ENCODE peak calls at places on chromosomes 12 and 14, in nine cellular contexts. One of them, this sample, is unnamed.

GRCh38 chr14:70655110-70655826 is 13.6 kb downstream of the TTC9 start:
- DNase-seq in GM06990: peak
- DNase-seq in testis: no peak
- DNase-seq in A549: no peak
- DNase-seq in caudate nucleus: no peak
- DNase-seq in fibroblast of gingiva: no peak
- DNase-seq in stimulated activated CD4-positive, alpha-beta T cell treated with anti-CD3 and anti-CD28 coated beads, Interleukin-4, amount 100 ng/mL, for 4 hours: peak
- DNase-seq in mesothelial cell of epicardium: no peak
- DNase-seq in nephron progenitor cell: no peak
- DNase-seq in this sample: no peak

GRCh38 chr14:23008836-23009235 is 1.1 kb downstream of the C14orf93 start:
- DNase-seq in A549: no peak
- DNase-seq in GM06990: no peak
- DNase-seq in caudate nucleus: no peak
- DNase-seq in stimulated activated CD4-positive, alpha-beta T cell treated with anti-CD3 and anti-CD28 coated beads, Interleukin-4, amount 100 ng/mL, for 4 hours: no peak
- DNase-seq in testis: no peak
- DNase-seq in fibroblast of gingiva: no peak
- DNase-seq in nephron progenitor cell: no peak
- DNase-seq in mesothelial cell of epicardium: no peak
- DNase-seq in this sample: no peak

GRCh38 chr12:104522985-104523719 is 66.4 kb downstream of the CHST11 start:
- DNase-seq in testis: no peak
- DNase-seq in A549: no peak
- DNase-seq in caudate nucleus: no peak
- DNase-seq in nephron progenitor cell: no peak
- DNase-seq in fibroblast of gingiva: peak
- DNase-seq in stimulated activated CD4-positive, alpha-beta T cell treated with anti-CD3 and anti-CD28 coated beads, Interleukin-4, amount 100 ng/mL, for 4 hours: no peak
- DNase-seq in GM06990: no peak
- DNase-seq in mesothelial cell of epicardium: no peak
- DNase-seq in this sample: no peak

GRCh38 chr12:54393743-54394142 is 9.2 kb upstream of the ZNF385A start:
- DNase-seq in nephron progenitor cell: no peak
- DNase-seq in stimulated activated CD4-positive, alpha-beta T cell treated with anti-CD3 and anti-CD28 coated beads, Interleukin-4, amount 100 ng/mL, for 4 hours: no peak
- DNase-seq in testis: no peak
- DNase-seq in A549: no peak
- DNase-seq in GM06990: no peak
- DNase-seq in caudate nucleus: no peak
- DNase-seq in fibroblast of gingiva: no peak
- DNase-seq in mesothelial cell of epicardium: no peak
- DNase-seq in this sample: no peak

GRCh38 chr14:103896578-103896977 is 31.7 kb upstream of the TDRD9 start:
- DNase-seq in stimulated activated CD4-positive, alpha-beta T cell treated with anti-CD3 and anti-CD28 coated beads, Interleukin-4, amount 100 ng/mL, for 4 hours: no peak
- DNase-seq in GM06990: no peak
- DNase-seq in mesothelial cell of epicardium: no peak
- DNase-seq in caudate nucleus: no peak
- DNase-seq in testis: no peak
- DNase-seq in nephron progenitor cell: no peak
- DNase-seq in A549: no peak
- DNase-seq in fibroblast of gingiva: no peak
- DNase-seq in this sample: no peak

GRCh38 chr14:104927432-104927816 is 2.7 kb downstream of the PLD4 start:
- DNase-seq in GM06990: no peak
- DNase-seq in mesothelial cell of epicardium: no peak
- DNase-seq in A549: no peak
- DNase-seq in stimulated activated CD4-positive, alpha-beta T cell treated with anti-CD3 and anti-CD28 coated beads, Interleukin-4, amount 100 ng/mL, for 4 hours: no peak
- DNase-seq in fibroblast of gingiva: no peak
- DNase-seq in testis: no peak
- DNase-seq in nephron progenitor cell: no peak
- DNase-seq in caudate nucleus: no peak
- DNase-seq in this sample: no peak

GRCh38 chr12:57261385-57261784 is 10.4 kb upstream of the STAC3 start:
- DNase-seq in testis: no peak
- DNase-seq in mesothelial cell of epicardium: no peak
- DNase-seq in fibroblast of gingiva: no peak
- DNase-seq in A549: no peak
- DNase-seq in nephron progenitor cell: no peak
- DNase-seq in stimulated activated CD4-positive, alpha-beta T cell treated with anti-CD3 and anti-CD28 coated beads, Interleukin-4, amount 100 ng/mL, for 4 hours: no peak
- DNase-seq in caudate nucleus: no peak
- DNase-seq in GM06990: no peak
- DNase-seq in this sample: no peak

GRCh38 chr12:118061876-118062791 is 1.2 kb upstream of the WSB2 start:
- DNase-seq in A549: peak
- DNase-seq in nephron progenitor cell: peak
- DNase-seq in GM06990: peak
- DNase-seq in mesothelial cell of epicardium: peak
- DNase-seq in caudate nucleus: peak
- DNase-seq in stimulated activated CD4-positive, alpha-beta T cell treated with anti-CD3 and anti-CD28 coated beads, Interleukin-4, amount 100 ng/mL, for 4 hours: peak
- DNase-seq in fibroblast of gingiva: peak
- DNase-seq in testis: peak
- DNase-seq in this sample: peak

GRCh38 chr12:81610955-81611889 is 147.9 kb downstream of the PPFIA2 start:
- DNase-seq in caudate nucleus: no peak
- DNase-seq in testis: no peak
- DNase-seq in A549: peak
- DNase-seq in mesothelial cell of epicardium: no peak
- DNase-seq in GM06990: no peak
- DNase-seq in stimulated activated CD4-positive, alpha-beta T cell treated with anti-CD3 and anti-CD28 coated beads, Interleukin-4, amount 100 ng/mL, for 4 hours: no peak
- DNase-seq in nephron progenitor cell: no peak
- DNase-seq in fibroblast of gingiva: no peak
- DNase-seq in this sample: peak

GRCh38 chr12:122043476-122043875 is 21.8 kb downstream of the BCL7A start:
- DNase-seq in caudate nucleus: no peak
- DNase-seq in testis: no peak
- DNase-seq in nephron progenitor cell: no peak
- DNase-seq in mesothelial cell of epicardium: no peak
- DNase-seq in GM06990: no peak
- DNase-seq in fibroblast of gingiva: no peak
- DNase-seq in stimulated activated CD4-positive, alpha-beta T cell treated with anti-CD3 and anti-CD28 coated beads, Interleukin-4, amount 100 ng/mL, for 4 hours: no peak
- DNase-seq in A549: no peak
- DNase-seq in this sample: no peak

GRCh38 chr12:32983968-32984367 is 87.4 kb upstream of the PKP2 start:
- DNase-seq in stimulated activated CD4-positive, alpha-beta T cell treated with anti-CD3 and anti-CD28 coated beads, Interleukin-4, amount 100 ng/mL, for 4 hours: no peak
- DNase-seq in fibroblast of gingiva: no peak
- DNase-seq in A549: no peak
- DNase-seq in GM06990: no peak
- DNase-seq in nephron progenitor cell: no peak
- DNase-seq in caudate nucleus: no peak
- DNase-seq in mesothelial cell of epicardium: no peak
- DNase-seq in testis: peak
- DNase-seq in this sample: no peak

GRCh38 chr14:67359319-67359774 is 257 bp downstream of the ATP6V1D start:
- DNase-seq in stimulated activated CD4-positive, alpha-beta T cell treated with anti-CD3 and anti-CD28 coated beads, Interleukin-4, amount 100 ng/mL, for 4 hours: no peak
- DNase-seq in GM06990: peak
- DNase-seq in caudate nucleus: no peak
- DNase-seq in A549: peak
- DNase-seq in fibroblast of gingiva: peak
- DNase-seq in testis: no peak
- DNase-seq in mesothelial cell of epicardium: no peak
- DNase-seq in nephron progenitor cell: peak
- DNase-seq in this sample: peak

GRCh38 chr14:102530828-102531478 is 21.4 kb upstream of the ANKRD9 start:
- DNase-seq in caudate nucleus: no peak
- DNase-seq in GM06990: no peak
- DNase-seq in mesothelial cell of epicardium: no peak
- DNase-seq in A549: no peak
- DNase-seq in testis: no peak
- DNase-seq in nephron progenitor cell: no peak
- DNase-seq in stimulated activated CD4-positive, alpha-beta T cell treated with anti-CD3 and anti-CD28 coated beads, Interleukin-4, amount 100 ng/mL, for 4 hours: no peak
- DNase-seq in fibroblast of gingiva: no peak
- DNase-seq in this sample: no peak

GRCh38 chr12:14959916-14960315 is 1.5 kb downstream of the ARHGDIB start:
- DNase-seq in A549: no peak
- DNase-seq in caudate nucleus: no peak
- DNase-seq in testis: no peak
- DNase-seq in stimulated activated CD4-positive, alpha-beta T cell treated with anti-CD3 and anti-CD28 coated beads, Interleukin-4, amount 100 ng/mL, for 4 hours: no peak
- DNase-seq in mesothelial cell of epicardium: no peak
- DNase-seq in fibroblast of gingiva: no peak
- DNase-seq in GM06990: no peak
- DNase-seq in nephron progenitor cell: no peak
- DNase-seq in this sample: no peak

GRCh38 chr12:20368653-20369163 is 371 bp downstream of the PDE3A start:
- DNase-seq in mesothelial cell of epicardium: peak
- DNase-seq in A549: peak
- DNase-seq in testis: peak
- DNase-seq in stimulated activated CD4-positive, alpha-beta T cell treated with anti-CD3 and anti-CD28 coated beads, Interleukin-4, amount 100 ng/mL, for 4 hours: no peak
- DNase-seq in caudate nucleus: peak
- DNase-seq in nephron progenitor cell: peak
- DNase-seq in GM06990: peak
- DNase-seq in fibroblast of gingiva: peak
- DNase-seq in this sample: peak

GRCh38 chr12:68497702-68498101 is 113.0 kb upstream of the RAP1B start:
- DNase-seq in nephron progenitor cell: no peak
- DNase-seq in GM06990: peak
- DNase-seq in fibroblast of gingiva: peak
- DNase-seq in testis: no peak
- DNase-seq in mesothelial cell of epicardium: no peak
- DNase-seq in A549: no peak
- DNase-seq in stimulated activated CD4-positive, alpha-beta T cell treated with anti-CD3 and anti-CD28 coated beads, Interleukin-4, amount 100 ng/mL, for 4 hours: no peak
- DNase-seq in caudate nucleus: no peak
- DNase-seq in this sample: no peak